ENCODE peak calls at places on chromosome 13, in four cellular contexts. C is K562, R is Caki2, A is neuronal stem cell. E is an unnamed sample.

GRCh38 chr13:40682449-40683240 is 16.2 kb upstream of the FOXO1 start:
- DNase-seq in C (no peak), R (peak; percentile 21), A (no peak), E (no peak)

GRCh38 chr13:101149735-101150380 is 266.4 kb downstream of the NALCN start:
- DNase-seq in C (no peak), R (no peak), A (peak; percentile 11), E (no peak)

GRCh38 chr13:105048685-105049084 is 1486.8 kb downstream of the EFNB2 start:
- DNase-seq in C (no peak), R (no peak), A (no peak), E (peak; percentile 14)

GRCh38 chr13:47545206-47545605 is 455.9 kb downstream of the SUCLA2 start:
- DNase-seq in C (no peak), R (no peak), A (no peak), E (no peak)

GRCh38 chr13:99517984-99518383 is 16.7 kb downstream of the TM9SF2 start:
- DNase-seq in C (no peak), R (no peak), A (no peak), E (no peak)

GRCh38 chr13:112183544-112184145 is 116.7 kb downstream of the SOX1 start:
- DNase-seq in C (no peak), R (no peak), A (no peak), E (no peak)

GRCh38 chr13:113002891-113003290 is 33.9 kb downstream of the MCF2L start:
- DNase-seq in C (no peak), R (no peak), A (no peak), E (no peak)

GRCh38 chr13:42875448-42876269 is 94.3 kb downstream of the FAM216B start:
- DNase-seq in C (no peak), R (no peak), A (peak; percentile 30), E (no peak)

GRCh38 chr13:100184095-100184494 is 95.2 kb downstream of the PCCA start:
- DNase-seq in C (no peak), R (no peak), A (no peak), E (no peak)

GRCh38 chr13:112869202-112870061 is 99.6 kb upstream of the MCF2L start:
- DNase-seq in C (no peak), R (no peak), A (no peak), E (no peak)

GRCh38 chr13:21060063-21060826 is 1.1 kb downstream of the LATS2 start:
- DNase-seq in C (no peak), R (peak; percentile 27), A (no peak), E (peak; percentile 42)

GRCh38 chr13:48653074-48654054 is at the start of gene CYSLTR2:
- DNase-seq in C (no peak), R (no peak), A (no peak), E (no peak)

GRCh38 chr13:38879278-38879677 is 111.4 kb downstream of the STOML3 start:
- DNase-seq in C (no peak), R (peak; percentile 36), A (no peak), E (no peak)

GRCh38 chr13:47215741-47216140 is 318.9 kb upstream of the HTR2A start:
- DNase-seq in C (no peak), R (peak; percentile 34), A (no peak), E (no peak)

GRCh38 chr13:79692846-79693245 is 211.9 kb downstream of the NDFIP2 start:
- DNase-seq in C (no peak), R (no peak), A (no peak), E (no peak)

GRCh38 chr13:43307921-43308433 is 284.6 kb downstream of the DNAJC15 start:
- DNase-seq in C (no peak), R (peak; percentile 70), A (no peak), E (peak; percentile 59)

GRCh38 chr13:113820813-113821651 is 42.8 kb downstream of the GAS6 start:
- DNase-seq in C (peak; percentile 43), R (peak; percentile 76), A (no peak), E (no peak)

GRCh38 chr13:24271611-24272451 is 37.5 kb upstream of the C1QTNF9 start:
- DNase-seq in C (no peak), R (no peak), A (no peak), E (peak; percentile 67)

GRCh38 chr13:23681253-23681652 is 111.0 kb downstream of the TNFRSF19 start:
- DNase-seq in C (no peak), R (no peak), A (no peak), E (no peak)

GRCh38 chr13:36345438-36346221 is 564 bp downstream of the SPART start:
- DNase-seq in C (peak; percentile 15), R (peak; percentile 60), A (peak; percentile 58), E (peak; percentile 18)

GRCh38 chr13:41462427-41462826 is 5.1 kb downstream of the RGCC start:
- DNase-seq in C (no peak), R (no peak), A (no peak), E (no peak)

GRCh38 chr13:70370924-70371323 is 262.7 kb upstream of the KLHL1 start:
- DNase-seq in C (no peak), R (no peak), A (no peak), E (no peak)

E was measured in GM10248.